ENCODE peak calls at places on chromosomes 3 and 15, in four cellular contexts. I is AG09309, S is ACHN, O is left ventricle myocardium inferior. R is an unnamed sample.

GRCh38 chr3:131602011-131602779 is 99.4 kb upstream of the MRPL3 start:
- DNase-seq in I (no peak), S (no peak), O (no peak), R (no peak)

GRCh38 chr3:183537295-183537730 is 18.2 kb downstream of the KLHL6 start:
- DNase-seq in I (peak), S (no peak), O (peak), R (no peak)

GRCh38 chr15:56249080-56249479 is 5.4 kb upstream of the RFX7 start:
- DNase-seq in I (peak), S (peak), O (no peak), R (peak)

GRCh38 chr3:111863942-111864341 is 4.9 kb downstream of the PHLDB2 start:
- DNase-seq in I (no peak), S (no peak), O (no peak), R (no peak)

GRCh38 chr3:16456784-16457415 is 56.6 kb downstream of the RFTN1 start:
- DNase-seq in I (peak), S (no peak), O (no peak), R (peak)

GRCh38 chr15:43187544-43188155 is 2.4 kb downstream of the CCNDBP1 start:
- DNase-seq in I (peak), S (peak), O (no peak), R (peak)

GRCh38 chr3:111662012-111662411 is 66.9 kb upstream of the ZBED2 start:
- DNase-seq in I (no peak), S (no peak), O (no peak), R (no peak)

GRCh38 chr3:123432832-123433523 is 15.9 kb downstream of the ADCY5 start:
- DNase-seq in I (no peak), S (no peak), O (no peak), R (no peak)

GRCh38 chr15:67190813-67191212 is 63.6 kb downstream of the AAGAB start:
- DNase-seq in I (no peak), S (no peak), O (no peak), R (no peak)

GRCh38 chr15:60179786-60180391 is 175.8 kb downstream of the FOXB1 start:
- DNase-seq in I (peak), S (peak), O (no peak), R (peak)

GRCh38 chr15:57582080-57582479 is 9.6 kb upstream of the MYZAP start:
- DNase-seq in I (no peak), S (no peak), O (no peak), R (no peak)

GRCh38 chr15:85443593-85444328 is 63.4 kb downstream of the AKAP13 start:
- DNase-seq in I (no peak), S (peak), O (no peak), R (peak)

GRCh38 chr15:63677778-63678177 is 80.6 kb downstream of the FBXL22 start:
- DNase-seq in I (no peak), S (no peak), O (peak), R (no peak)

GRCh38 chr15:50519740-50520425 is 26.6 kb downstream of the USP50 start:
- DNase-seq in I (no peak), S (no peak), O (no peak), R (peak)

GRCh38 chr3:158451405-158452045 is 119.5 kb upstream of the MLF1 start:
- DNase-seq in I (no peak), S (no peak), O (no peak), R (no peak)

GRCh38 chr3:30269751-30270445 is 336.5 kb upstream of the TGFBR2 start:
- DNase-seq in I (no peak), S (no peak), O (no peak), R (no peak)

GRCh38 chr3:71051893-71052687 is 531.4 kb downstream of the FOXP1 start:
- DNase-seq in I (no peak), S (no peak), O (no peak), R (no peak)

GRCh38 chr3:121295966-121296365 is 249.8 kb downstream of the POLQ start:
- DNase-seq in I (no peak), S (no peak), O (no peak), R (no peak)

GRCh38 chr3:134487406-134487805 is 1.5 kb downstream of the CEP63 start:
- DNase-seq in I (no peak), S (no peak), O (no peak), R (no peak)

GRCh38 chr15:95987886-95988573 is 342.5 kb upstream of the NR2F2 start:
- DNase-seq in I (no peak), S (no peak), O (no peak), R (no peak)

GRCh38 chr3:195160257-195160898 is 110.6 kb downstream of the XXYLT1 start:
- DNase-seq in I (no peak), S (no peak), O (no peak), R (peak)

GRCh38 chr3:18099611-18100010 is 325.5 kb downstream of the SATB1 start:
- DNase-seq in I (no peak), S (peak), O (no peak), R (no peak)

GRCh38 chr3:130699765-130700164 is 46.9 kb downstream of the PIK3R4 start:
- DNase-seq in I (no peak), S (peak), O (no peak), R (peak)

GRCh38 chr3:59784164-59784563 is 734.3 kb upstream of the CFAP20DC start:
- DNase-seq in I (no peak), S (no peak), O (no peak), R (no peak)

GRCh38 chr3:56522374-56522773 is 34.6 kb upstream of the CCDC66 start:
- DNase-seq in I (no peak), S (no peak), O (no peak), R (no peak)

GRCh38 chr15:101310508-101310907 is 15.5 kb upstream of the SNRPA1 start:
- DNase-seq in I (no peak), S (no peak), O (no peak), R (no peak)

GRCh38 chr3:52820741-52821140 is 9.7 kb downstream of the ITIH4 start:
- DNase-seq in I (no peak), S (no peak), O (no peak), R (no peak)

GRCh38 chr3:56005196-56005805 is 463.0 kb downstream of the ERC2 start:
- DNase-seq in I (no peak), S (peak), O (no peak), R (peak)

R was measured in H4.